ENCODE peak calls at places on chromosomes 2 and 18, in four cellular contexts. P is HepG2; Q is CD8-positive, alpha-beta memory T cell; M is CD8-positive, alpha-beta T cell. R is an unnamed sample. For H3K36me3, the result is how much of the 10 kb centered on the place peaks cover.

GRCh38 chr2:156322681-156323211 is 9.8 kb downstream of the NR4A2 start:
- DNase-seq in M (no peak), Q (no peak), P (no peak), R (no peak)

GRCh38 chr2:74502147-74502719 is 2.8 kb upstream of the LBX2 start:
- DNase-seq in M (no peak), P (peak), Q (no peak), R (no peak)

GRCh38 chr2:191114403-191114886 is 36.3 kb downstream of the STAT4 start:
- DNase-seq in Q (peak), M (no peak), P (no peak), R (peak)

GRCh38 chr18:23523429-23524212 is 20.3 kb downstream of the RMC1 start:
- DNase-seq in Q (no peak), M (no peak), P (no peak), R (no peak)

GRCh38 chr18:71809711-71810110 is 734.4 kb downstream of the CBLN2 start:
- DNase-seq in P (no peak), Q (no peak), M (no peak), R (no peak)

GRCh38 chr18:51647346-51647745 is 449.9 kb upstream of the MEX3C start:
- DNase-seq in M (no peak), P (no peak), Q (no peak), R (no peak)

GRCh38 chr18:67305466-67305865 is 211.1 kb downstream of the DSEL start:
- DNase-seq in Q (no peak), P (no peak), M (no peak), R (no peak)

GRCh38 chr2:86271248-86271647 is 66.2 kb downstream of the REEP1 start:
- DNase-seq in M (no peak), P (no peak), Q (no peak), R (no peak)

GRCh38 chr2:217338306-217338916 is 478.5 kb upstream of the TNP1 start:
- DNase-seq in P (peak), M (no peak), Q (no peak), R (no peak)

GRCh38 chr2:112644933-112645395 is 775 bp upstream of the SLC20A1 start:
- DNase-seq in Q (no peak), M (no peak), P (no peak), R (no peak)

GRCh38 chr18:3162181-3162580 is 57.6 kb downstream of the MYOM1 start:
- DNase-seq in Q (no peak), M (no peak), P (no peak), R (no peak)

GRCh38 chr2:241803387-241804325 is 5.3 kb upstream of the NEU4 start:
- DNase-seq in P (no peak), Q (peak), M (no peak), R (no peak)

GRCh38 chr2:11045294-11045693 is 110.0 kb upstream of the SLC66A3 start:
- DNase-seq in Q (no peak), P (no peak), M (no peak), R (no peak)

GRCh38 chr2:170711774-170712652 is 3.1 kb upstream of the SP5 start:
- DNase-seq in Q (no peak), M (no peak), P (peak), R (no peak)

GRCh38 chr2:119771331-119771730 is 11.6 kb downstream of the PTPN4 start:
- DNase-seq in M (no peak), Q (no peak), P (no peak), R (no peak)

GRCh38 chr2:187415449-187415848 is 32.6 kb downstream of the CALCRL start:
- DNase-seq in M (no peak), P (no peak), Q (no peak), R (no peak)

GRCh38 chr18:36264283-36264682 is 33.2 kb upstream of the FHOD3 start:
- DNase-seq in Q (no peak), P (no peak), M (no peak), R (no peak)

GRCh38 chr2:1793001-1793867 is 48.9 kb upstream of the PXDN start:
- DNase-seq in P (no peak), Q (peak), M (no peak), R (no peak)

GRCh38 chr2:153497938-153498629 is 19.5 kb upstream of the RPRM start:
- DNase-seq in P (no peak), Q (no peak), M (no peak), R (no peak)

GRCh38 chr2:120758181-120759048 is 22.7 kb downstream of the GLI2 start:
- DNase-seq in P (no peak), M (no peak), Q (no peak), R (no peak)

GRCh38 chr18:22342625-22343024 is 75.1 kb downstream of the CTAGE1 start:
- DNase-seq in P (no peak), M (no peak), Q (peak), R (no peak)

GRCh38 chr2:136242687-136243277 is 124.8 kb upstream of the CXCR4 start:
- DNase-seq in Q (peak), P (no peak), M (peak), R (peak)

GRCh38 chr2:203914546-203915169 is 21.9 kb upstream of the ICOS start:
- DNase-seq in P (no peak), M (no peak), Q (peak), R (no peak)

GRCh38 chr2:1814061-1814460 is 69.7 kb upstream of the PXDN start:
- DNase-seq in M (no peak), Q (peak), P (no peak), R (no peak)

GRCh38 chr2:53786371-53787254 is at the start of the genes ASB3 and ERLEC1:
- DNase-seq in P (peak), M (peak), Q (peak), R (peak)

GRCh38 chr2:9212010-9212638 is 5.5 kb downstream of the ASAP2 start:
- DNase-seq in P (no peak), Q (no peak), M (no peak), R (no peak)

GRCh38 chr18:67514901-67515540 is 1.5 kb downstream of the DSEL start:
- DNase-seq in P (no peak), Q (no peak), M (no peak), R (no peak)

GRCh38 chr2:26724004-26724750 is 31.7 kb downstream of the KCNK3 start:
- DNase-seq in P (peak), M (no peak), Q (no peak), R (no peak)

GRCh38 chr18:52409732-52410131 is 69.7 kb downstream of the DCC start:
- DNase-seq in P (peak), Q (no peak), M (no peak), R (no peak)

GRCh38 chr2:229686122-229686919 is 28.0 kb downstream of the DNER start:
- DNase-seq in M (no peak), P (no peak), Q (no peak), R (no peak)

GRCh38 chr2:162308747-162309503 is 9.6 kb downstream of the IFIH1 start:
- DNase-seq in M (no peak), Q (no peak), P (no peak), R (no peak)

GRCh38 chr2:109471656-109472055 is 142.1 kb downstream of the SEPTIN10 start:
- DNase-seq in M (no peak), P (no peak), Q (no peak), R (no peak)

GRCh38 chr2:73746015-73746876 is 9.1 kb upstream of the TPRKB start:
- DNase-seq in Q (no peak), P (no peak), M (no peak), R (no peak)

GRCh38 chr18:51447351-51447896 is 249.9 kb upstream of the MEX3C start:
- DNase-seq in M (no peak), Q (no peak), P (no peak), R (no peak)

GRCh38 chr2:100198461-100199230 is 56.3 kb upstream of the AFF3 start:
- DNase-seq in M (no peak), P (no peak), Q (no peak), R (no peak)

GRCh38 chr2:102520009-102520408 is 47.0 kb downstream of the SLC9A4 start:
- DNase-seq in Q (no peak), P (peak), M (no peak), R (no peak)

GRCh38 chr2:14501061-14501460 is 131.5 kb upstream of the LRATD1 start:
- DNase-seq in P (no peak), Q (no peak), M (no peak), R (no peak)

GRCh38 chr2:69645926-69646325 is 2.4 kb upstream of the AAK1 start:
- DNase-seq in P (no peak), Q (no peak), M (no peak), R (peak)

GRCh38 chr2:100423631-100424030 is 6.2 kb upstream of the CHST10 start:
- DNase-seq in M (no peak), P (no peak), Q (no peak), R (no peak)

DNA sequence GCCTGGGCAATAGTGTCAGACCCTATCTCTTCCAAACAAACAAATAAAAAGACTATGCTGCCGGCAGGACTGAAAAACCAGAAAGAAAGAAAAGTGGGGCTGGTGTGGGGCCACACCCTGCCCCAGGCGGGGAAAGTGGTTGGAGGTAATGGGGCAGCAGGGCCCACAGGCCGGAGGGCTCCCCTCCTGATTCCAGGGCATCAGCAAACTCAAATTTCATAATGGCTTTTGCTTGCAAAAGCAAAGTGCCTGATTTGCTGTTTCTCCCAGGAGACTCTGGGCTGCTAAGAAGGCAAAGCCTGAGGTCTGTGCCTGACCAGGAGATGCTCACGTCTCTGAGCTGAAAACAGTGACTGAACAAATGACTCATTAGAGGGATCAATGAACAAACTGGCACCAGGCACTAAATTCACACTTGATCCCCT is 121.9 kb downstream of the HDAC4 start:
- DNase-seq in P (no peak), M (no peak), Q (no peak), R (no peak)
- H3K36me3 ChIP-seq in P (under half), M (under half), Q (under half), R (under half)

GRCh38 chr2:233851169-233851568 is 3.2 kb downstream of the HJURP start:
- DNase-seq in P (no peak), M (no peak), Q (no peak), R (no peak)
- H3K36me3 ChIP-seq in P (half or more), M (under half), Q (under half), R (under half)

GRCh38 chr18:55247032-55247431 is 287.8 kb upstream of the CCDC68 start:
- DNase-seq in Q (no peak), M (no peak), P (no peak), R (no peak)
- H3K36me3 ChIP-seq in Q (under half), M (under half), P (under half), R (under half)

GRCh38 chr18:31880186-31880898 is 62.6 kb downstream of the TRAPPC8 start:
- DNase-seq in P (no peak), M (no peak), Q (no peak), R (no peak)
- H3K36me3 ChIP-seq in P (half or more), M (under half), Q (under half), R (under half)

GRCh38 chr2:218746470-218746795 is 35.5 kb upstream of the CYP27A1 start:
- DNase-seq in M (no peak), Q (no peak), P (no peak), R (no peak)
- H3K36me3 ChIP-seq in M (under half), Q (under half), P (half or more), R (half or more)